ENCODE peak calls at places on chromosomes 5 and 9, in seven cellular contexts. One of them, this sample, is unnamed. For H3K36me3, the result is how much of the 10 kb centered on the place peaks cover.

GRCh38 chr9:126700296-126700695 is 86.6 kb downstream of the LMX1B start:
- DNase-seq in body of pancreas: no peak
- DNase-seq in psoas muscle: no peak
- DNase-seq in WERI-Rb-1: peak
- DNase-seq in right lobe of liver: no peak
- DNase-seq in lower lobe of right lung: no peak
- DNase-seq in breast epithelium: no peak
- DNase-seq in this sample: no peak

GRCh38 chr5:127705120-127705892 is 2.1 kb downstream of the CCDC192 start:
- DNase-seq in lower lobe of right lung: no peak
- DNase-seq in WERI-Rb-1: no peak
- DNase-seq in body of pancreas: no peak
- DNase-seq in psoas muscle: no peak
- DNase-seq in breast epithelium: no peak
- DNase-seq in right lobe of liver: no peak
- DNase-seq in this sample: peak

GRCh38 chr5:172612771-172613170 is 28.3 kb upstream of the NEURL1B start:
- DNase-seq in right lobe of liver: no peak
- DNase-seq in psoas muscle: no peak
- DNase-seq in lower lobe of right lung: no peak
- DNase-seq in breast epithelium: no peak
- DNase-seq in WERI-Rb-1: no peak
- DNase-seq in body of pancreas: no peak
- DNase-seq in this sample: no peak

GRCh38 chr9:21331676-21332402 is 3.4 kb downstream of the KLHL9 start:
- DNase-seq in lower lobe of right lung: no peak
- DNase-seq in psoas muscle: no peak
- DNase-seq in right lobe of liver: no peak
- DNase-seq in body of pancreas: no peak
- DNase-seq in WERI-Rb-1: no peak
- DNase-seq in breast epithelium: no peak
- DNase-seq in this sample: no peak

GRCh38 chr9:116718111-116718510 is 31.0 kb downstream of the TRIM32 start:
- DNase-seq in right lobe of liver: no peak
- DNase-seq in psoas muscle: no peak
- DNase-seq in WERI-Rb-1: no peak
- DNase-seq in body of pancreas: no peak
- DNase-seq in lower lobe of right lung: no peak
- DNase-seq in breast epithelium: no peak
- DNase-seq in this sample: no peak

GRCh38 chr5:59564895-59565294 is 328.6 kb downstream of the PDE4D start:
- DNase-seq in WERI-Rb-1: no peak
- DNase-seq in breast epithelium: no peak
- DNase-seq in lower lobe of right lung: no peak
- DNase-seq in body of pancreas: no peak
- DNase-seq in psoas muscle: no peak
- DNase-seq in right lobe of liver: no peak
- DNase-seq in this sample: no peak

GRCh38 chr5:157750320-157750719 is 6.8 kb downstream of the LSM11 start:
- DNase-seq in WERI-Rb-1: no peak
- DNase-seq in right lobe of liver: no peak
- DNase-seq in lower lobe of right lung: no peak
- DNase-seq in body of pancreas: no peak
- DNase-seq in psoas muscle: no peak
- DNase-seq in breast epithelium: no peak
- DNase-seq in this sample: peak

GRCh38 chr5:1552469-1553255 is 28.9 kb upstream of the LPCAT1 start:
- DNase-seq in body of pancreas: no peak
- DNase-seq in lower lobe of right lung: no peak
- DNase-seq in right lobe of liver: no peak
- DNase-seq in breast epithelium: peak
- DNase-seq in psoas muscle: no peak
- DNase-seq in WERI-Rb-1: peak
- DNase-seq in this sample: no peak

GRCh38 chr9:21153688-21154608 is 12.3 kb upstream of the IFNW1 start:
- DNase-seq in right lobe of liver: no peak
- DNase-seq in lower lobe of right lung: peak
- DNase-seq in psoas muscle: no peak
- DNase-seq in body of pancreas: no peak
- DNase-seq in breast epithelium: no peak
- DNase-seq in WERI-Rb-1: peak
- DNase-seq in this sample: peak

GRCh38 chr5:74556631-74557595 is 83.6 kb downstream of the ENC1 start:
- DNase-seq in WERI-Rb-1: peak
- DNase-seq in breast epithelium: no peak
- DNase-seq in right lobe of liver: no peak
- DNase-seq in psoas muscle: no peak
- DNase-seq in body of pancreas: no peak
- DNase-seq in lower lobe of right lung: no peak
- DNase-seq in this sample: no peak

GRCh38 chr5:1779021-1779680 is 20.5 kb downstream of the MRPL36 start:
- DNase-seq in psoas muscle: no peak
- DNase-seq in WERI-Rb-1: no peak
- DNase-seq in body of pancreas: no peak
- DNase-seq in breast epithelium: no peak
- DNase-seq in lower lobe of right lung: no peak
- DNase-seq in right lobe of liver: no peak
- DNase-seq in this sample: no peak

GRCh38 chr5:61603211-61603908 is 271.3 kb downstream of the ZSWIM6 start:
- DNase-seq in breast epithelium: peak
- DNase-seq in right lobe of liver: peak
- DNase-seq in psoas muscle: no peak
- DNase-seq in lower lobe of right lung: no peak
- DNase-seq in WERI-Rb-1: no peak
- DNase-seq in body of pancreas: no peak
- DNase-seq in this sample: no peak

GRCh38 chr5:166164211-166164610 is 2127.2 kb upstream of the WWC1 start:
- DNase-seq in lower lobe of right lung: no peak
- DNase-seq in right lobe of liver: no peak
- DNase-seq in WERI-Rb-1: no peak
- DNase-seq in psoas muscle: no peak
- DNase-seq in breast epithelium: no peak
- DNase-seq in body of pancreas: no peak
- DNase-seq in this sample: no peak

GRCh38 chr5:159104058-159104651 is 4.4 kb upstream of the EBF1 start:
- DNase-seq in lower lobe of right lung: peak
- DNase-seq in body of pancreas: no peak
- DNase-seq in breast epithelium: no peak
- DNase-seq in psoas muscle: peak
- DNase-seq in right lobe of liver: peak
- DNase-seq in WERI-Rb-1: peak
- DNase-seq in this sample: peak

GRCh38 chr9:76793784-76794431 is 29.7 kb downstream of the PCA3 start:
- DNase-seq in lower lobe of right lung: no peak
- DNase-seq in breast epithelium: no peak
- DNase-seq in right lobe of liver: no peak
- DNase-seq in psoas muscle: no peak
- DNase-seq in WERI-Rb-1: no peak
- DNase-seq in body of pancreas: no peak
- DNase-seq in this sample: no peak

GRCh38 chr5:116479776-116480675 is 94.6 kb downstream of the SEMA6A start:
- DNase-seq in psoas muscle: no peak
- DNase-seq in lower lobe of right lung: no peak
- DNase-seq in breast epithelium: no peak
- DNase-seq in WERI-Rb-1: no peak
- DNase-seq in body of pancreas: no peak
- DNase-seq in right lobe of liver: no peak
- DNase-seq in this sample: no peak

GRCh38 chr9:99430301-99430700 is 208.2 kb downstream of the SEC61B start:
- DNase-seq in right lobe of liver: no peak
- DNase-seq in body of pancreas: no peak
- DNase-seq in psoas muscle: no peak
- DNase-seq in breast epithelium: no peak
- DNase-seq in lower lobe of right lung: no peak
- DNase-seq in WERI-Rb-1: no peak
- DNase-seq in this sample: peak

GRCh38 chr5:20949636-20950035 is 961.6 kb upstream of the CDH18 start:
- DNase-seq in right lobe of liver: no peak
- DNase-seq in body of pancreas: no peak
- DNase-seq in lower lobe of right lung: no peak
- DNase-seq in breast epithelium: no peak
- DNase-seq in psoas muscle: no peak
- DNase-seq in WERI-Rb-1: no peak
- DNase-seq in this sample: no peak

GRCh38 chr5:138964547-138965174 is 89.5 kb upstream of the LRRTM2 start:
- DNase-seq in WERI-Rb-1: no peak
- DNase-seq in psoas muscle: no peak
- DNase-seq in body of pancreas: no peak
- DNase-seq in lower lobe of right lung: no peak
- DNase-seq in breast epithelium: no peak
- DNase-seq in right lobe of liver: no peak
- DNase-seq in this sample: no peak

GRCh38 chr9:121363586-121363961 is 6.5 kb downstream of the STOM start:
- DNase-seq in breast epithelium: no peak
- DNase-seq in body of pancreas: no peak
- DNase-seq in WERI-Rb-1: no peak
- DNase-seq in lower lobe of right lung: no peak
- DNase-seq in right lobe of liver: no peak
- DNase-seq in psoas muscle: no peak
- DNase-seq in this sample: no peak

GRCh38 chr5:149410071-149410470 is 31.0 kb upstream of the IL17B start:
- DNase-seq in lower lobe of right lung: no peak
- DNase-seq in body of pancreas: no peak
- DNase-seq in right lobe of liver: no peak
- DNase-seq in psoas muscle: no peak
- DNase-seq in breast epithelium: no peak
- DNase-seq in WERI-Rb-1: no peak
- DNase-seq in this sample: no peak
- H3K27ac ChIP-seq in lower lobe of right lung: peak
- H3K27ac ChIP-seq in body of pancreas: no peak
- H3K27ac ChIP-seq in right lobe of liver: peak
- H3K27ac ChIP-seq in psoas muscle: peak
- H3K27ac ChIP-seq in breast epithelium: peak
- H3K27ac ChIP-seq in WERI-Rb-1: no peak
- H3K27ac ChIP-seq in this sample: peak

GRCh38 chr5:14582797-14583137 is 1.2 kb downstream of the OTULINL start:
- DNase-seq in right lobe of liver: no peak
- DNase-seq in psoas muscle: no peak
- DNase-seq in body of pancreas: no peak
- DNase-seq in breast epithelium: no peak
- DNase-seq in WERI-Rb-1: no peak
- DNase-seq in lower lobe of right lung: peak
- DNase-seq in this sample: no peak

GRCh38 chr5:14580037-14581034 is 1.3 kb upstream of the OTULINL start:
- DNase-seq in body of pancreas: no peak
- DNase-seq in WERI-Rb-1: no peak
- DNase-seq in right lobe of liver: no peak
- DNase-seq in breast epithelium: no peak
- DNase-seq in psoas muscle: no peak
- DNase-seq in lower lobe of right lung: no peak
- DNase-seq in this sample: no peak

GRCh38 chr5:14584848-14585247 is 3.3 kb downstream of the OTULINL start:
- DNase-seq in WERI-Rb-1: no peak
- DNase-seq in right lobe of liver: no peak
- DNase-seq in psoas muscle: no peak
- DNase-seq in lower lobe of right lung: peak
- DNase-seq in body of pancreas: no peak
- DNase-seq in breast epithelium: no peak
- DNase-seq in this sample: no peak

GRCh38 chr5:14581333-14581890 is at the start of gene OTULINL:
- DNase-seq in lower lobe of right lung: peak
- DNase-seq in WERI-Rb-1: peak
- DNase-seq in right lobe of liver: peak
- DNase-seq in body of pancreas: peak
- DNase-seq in breast epithelium: peak
- DNase-seq in psoas muscle: peak
- DNase-seq in this sample: peak

GRCh38 chr5:14581891-14582796 is 552 bp downstream of the OTULINL start:
- DNase-seq in body of pancreas: peak
- DNase-seq in lower lobe of right lung: peak
- DNase-seq in right lobe of liver: peak
- DNase-seq in breast epithelium: peak
- DNase-seq in psoas muscle: peak
- DNase-seq in WERI-Rb-1: peak
- DNase-seq in this sample: peak
- TF ChIP-seq CTCF in body of pancreas: peak
- TF ChIP-seq CTCF in lower lobe of right lung: peak
- TF ChIP-seq CTCF in right lobe of liver: no peak
- TF ChIP-seq CTCF in breast epithelium: peak
- TF ChIP-seq CTCF in psoas muscle: no peak
- TF ChIP-seq CTCF in WERI-Rb-1: peak
- TF ChIP-seq CTCF in this sample: peak

DNA sequence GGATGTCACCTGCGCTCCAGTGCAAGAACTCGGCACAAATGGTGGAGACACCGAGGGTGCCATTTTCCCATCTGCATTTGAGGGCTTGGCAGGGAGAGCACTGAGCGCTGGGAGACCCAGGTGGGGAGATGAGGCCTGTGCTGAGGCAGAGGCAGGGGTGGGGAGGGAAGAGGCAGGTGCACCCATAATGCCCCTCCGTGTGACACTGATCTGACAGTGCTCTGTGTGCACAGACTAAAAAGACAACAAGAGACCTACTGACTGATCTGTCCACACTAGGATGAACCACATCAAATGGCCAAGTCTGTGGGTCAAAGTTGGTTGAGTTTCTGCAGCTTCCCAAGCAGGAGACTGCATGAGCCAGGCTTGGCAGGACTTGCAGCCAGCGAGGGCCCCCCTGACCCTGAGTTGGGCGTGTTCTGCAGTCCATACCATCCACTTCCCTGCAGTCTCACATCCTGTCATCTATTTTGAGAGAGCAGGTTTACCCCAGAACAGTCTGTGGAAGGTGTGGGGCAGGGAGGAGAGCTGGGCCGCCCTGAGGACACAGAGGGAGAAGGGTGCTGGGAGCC is 41.9 kb downstream of the NEK6 start:
- DNase-seq in body of pancreas: no peak
- DNase-seq in right lobe of liver: no peak
- DNase-seq in breast epithelium: no peak
- DNase-seq in lower lobe of right lung: no peak
- DNase-seq in WERI-Rb-1: no peak
- DNase-seq in psoas muscle: no peak
- DNase-seq in this sample: no peak
- H3K36me3 ChIP-seq in body of pancreas: under half
- H3K36me3 ChIP-seq in right lobe of liver: under half
- H3K36me3 ChIP-seq in breast epithelium: under half
- H3K36me3 ChIP-seq in lower lobe of right lung: under half
- H3K36me3 ChIP-seq in WERI-Rb-1: under half
- H3K36me3 ChIP-seq in psoas muscle: under half
- H3K36me3 ChIP-seq in this sample: under half

GRCh38 chr5:134873987-134874830 is at the start of gene TXNDC15:
- DNase-seq in breast epithelium: peak
- DNase-seq in lower lobe of right lung: peak
- DNase-seq in psoas muscle: peak
- DNase-seq in body of pancreas: peak
- DNase-seq in WERI-Rb-1: peak
- DNase-seq in right lobe of liver: peak
- DNase-seq in this sample: peak

GRCh38 chr5:134873494-134873893 is 677 bp upstream of the TXNDC15 start:
- DNase-seq in psoas muscle: no peak
- DNase-seq in body of pancreas: no peak
- DNase-seq in breast epithelium: no peak
- DNase-seq in WERI-Rb-1: peak
- DNase-seq in lower lobe of right lung: no peak
- DNase-seq in right lobe of liver: no peak
- DNase-seq in this sample: no peak

GRCh38 chr5:134878403-134878802 is 4.2 kb downstream of the TXNDC15 start:
- DNase-seq in breast epithelium: no peak
- DNase-seq in right lobe of liver: no peak
- DNase-seq in lower lobe of right lung: peak
- DNase-seq in psoas muscle: no peak
- DNase-seq in body of pancreas: peak
- DNase-seq in WERI-Rb-1: no peak
- DNase-seq in this sample: no peak

GRCh38 chr5:134877159-134877558 is 3.0 kb downstream of the TXNDC15 start:
- DNase-seq in psoas muscle: no peak
- DNase-seq in lower lobe of right lung: no peak
- DNase-seq in right lobe of liver: no peak
- DNase-seq in breast epithelium: no peak
- DNase-seq in WERI-Rb-1: no peak
- DNase-seq in body of pancreas: no peak
- DNase-seq in this sample: no peak

GRCh38 chr5:134874831-134875655 is 872 bp downstream of the TXNDC15 start:
- DNase-seq in breast epithelium: peak
- DNase-seq in body of pancreas: peak
- DNase-seq in WERI-Rb-1: peak
- DNase-seq in psoas muscle: peak
- DNase-seq in lower lobe of right lung: peak
- DNase-seq in right lobe of liver: peak
- DNase-seq in this sample: peak
- H3K27ac ChIP-seq in breast epithelium: peak
- H3K27ac ChIP-seq in body of pancreas: peak
- H3K27ac ChIP-seq in WERI-Rb-1: peak
- H3K27ac ChIP-seq in psoas muscle: peak
- H3K27ac ChIP-seq in lower lobe of right lung: peak
- H3K27ac ChIP-seq in right lobe of liver: peak
- H3K27ac ChIP-seq in this sample: peak